ENCODE peak calls at places on chromosomes 7 and 10, in four cellular contexts. F, C, Q and G are unnamed samples.

GRCh38 chr10:133245439-133246235 is 8.0 kb downstream of the VENTX start:
- DNase-seq in Q (no peak), C (no peak), F (no peak), G (peak)

GRCh38 chr10:122258136-122259074 is 12.7 kb upstream of the BTBD16 start:
- DNase-seq in F (no peak), Q (no peak), C (no peak), G (no peak)

GRCh38 chr7:47568569-47568968 is 13.3 kb downstream of the TNS3 start:
- DNase-seq in Q (peak), F (no peak), C (no peak), G (no peak)

GRCh38 chr10:74542077-74542476 is 284.3 kb upstream of the KAT6B start:
- DNase-seq in Q (no peak), C (no peak), F (no peak), G (no peak)

GRCh38 chr7:28882896-28883470 is 75.1 kb downstream of the TRIL start:
- DNase-seq in C (no peak), F (no peak), Q (no peak), G (no peak)

GRCh38 chr10:126588024-126588423 is 82.5 kb downstream of the C10orf90 start:
- DNase-seq in C (no peak), F (no peak), Q (no peak), G (no peak)

GRCh38 chr7:117673839-117674238 is 194.0 kb downstream of the CFTR start:
- DNase-seq in Q (peak), F (no peak), C (no peak), G (no peak)

GRCh38 chr10:122487231-122487765 is 25.9 kb downstream of the HTRA1 start:
- DNase-seq in Q (no peak), F (no peak), C (no peak), G (no peak)

GRCh38 chr7:144834516-144835165 is 1.2 kb downstream of the TPK1 start:
- DNase-seq in F (peak), Q (peak), C (no peak), G (peak)

GRCh38 chr7:604038-604883 is 84.6 kb upstream of the PDGFA start:
- DNase-seq in Q (no peak), F (peak), C (no peak), G (peak)

GRCh38 chr10:33139191-33139646 is 181.2 kb upstream of the ITGB1 start:
- DNase-seq in F (no peak), Q (no peak), C (no peak), G (no peak)

GRCh38 chr7:12722720-12723241 is 35.3 kb downstream of the ARL4A start:
- DNase-seq in F (no peak), Q (no peak), C (no peak), G (peak)
- TF ChIP-seq NRF1 in F (no peak), Q (no peak), C (no peak), G (no peak)

DNA sequence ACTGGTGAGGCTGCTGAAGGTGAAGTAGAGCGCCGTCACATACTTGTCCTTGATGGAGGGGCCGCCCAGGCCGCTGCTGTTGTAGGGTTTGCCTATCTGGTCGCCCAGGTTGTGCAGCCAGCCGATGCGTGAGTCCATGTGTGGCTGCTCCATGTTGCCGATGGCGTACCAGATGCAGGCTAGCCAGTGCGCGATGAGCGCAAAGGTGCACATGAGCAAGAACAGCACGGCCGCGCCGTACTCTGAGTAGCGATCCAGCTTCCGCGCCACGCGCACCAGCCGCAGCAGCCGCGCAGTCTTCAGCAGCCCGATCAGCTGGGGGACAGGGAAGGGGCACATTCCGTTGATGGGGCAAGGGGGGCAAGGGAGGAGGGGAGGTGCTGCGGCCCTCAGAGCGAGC is 26.6 kb downstream of the KCNH2 start:
- DNase-seq in Q (no peak), F (no peak), C (no peak), G (no peak)
- TF ChIP-seq NRF1 in Q (no peak), F (no peak), C (no peak), G (no peak)

GRCh38 chr7:50837965-50838364 is 55.3 kb upstream of the GRB10 start:
- DNase-seq in Q (no peak), C (no peak), F (no peak), G (no peak)
- TF ChIP-seq NRF1 in Q (no peak), C (no peak), F (no peak), G (no peak)

GRCh38 chr10:24381235-24382010 is 172.5 kb downstream of the KIAA1217 start:
- DNase-seq in F (no peak), Q (no peak), C (no peak), G (no peak)

GRCh38 chr10:24382596-24382978 is 173.6 kb downstream of the KIAA1217 start:
- DNase-seq in C (no peak), Q (no peak), F (no peak), G (no peak)

GRCh38 chr10:24383681-24384106 is 174.8 kb downstream of the KIAA1217 start:
- DNase-seq in C (peak), F (peak), Q (peak), G (peak)

GRCh38 chr10:24382045-24382444 is 173.1 kb downstream of the KIAA1217 start:
- DNase-seq in Q (no peak), C (no peak), F (no peak), G (no peak)

GRCh38 chr10:24382979-24383663 is 174.2 kb downstream of the KIAA1217 start:
- DNase-seq in F (no peak), Q (no peak), C (no peak), G (no peak)
- TF ChIP-seq NRF1 in F (no peak), Q (no peak), C (no peak), G (no peak)

GRCh38 chr10:58742141-58742540 is 229.5 kb downstream of the BICC1 start:
- DNase-seq in C (no peak), Q (no peak), F (no peak), G (no peak)

GRCh38 chr10:58741673-58742072 is 229.0 kb downstream of the BICC1 start:
- DNase-seq in F (no peak), Q (no peak), C (no peak), G (no peak)

GRCh38 chr10:58740620-58741369 is 228.1 kb downstream of the BICC1 start:
- DNase-seq in Q (no peak), F (no peak), C (no peak), G (no peak)

GRCh38 chr10:58746470-58747185 is 234.0 kb downstream of the BICC1 start:
- DNase-seq in F (no peak), C (no peak), Q (no peak), G (no peak)

DNA sequence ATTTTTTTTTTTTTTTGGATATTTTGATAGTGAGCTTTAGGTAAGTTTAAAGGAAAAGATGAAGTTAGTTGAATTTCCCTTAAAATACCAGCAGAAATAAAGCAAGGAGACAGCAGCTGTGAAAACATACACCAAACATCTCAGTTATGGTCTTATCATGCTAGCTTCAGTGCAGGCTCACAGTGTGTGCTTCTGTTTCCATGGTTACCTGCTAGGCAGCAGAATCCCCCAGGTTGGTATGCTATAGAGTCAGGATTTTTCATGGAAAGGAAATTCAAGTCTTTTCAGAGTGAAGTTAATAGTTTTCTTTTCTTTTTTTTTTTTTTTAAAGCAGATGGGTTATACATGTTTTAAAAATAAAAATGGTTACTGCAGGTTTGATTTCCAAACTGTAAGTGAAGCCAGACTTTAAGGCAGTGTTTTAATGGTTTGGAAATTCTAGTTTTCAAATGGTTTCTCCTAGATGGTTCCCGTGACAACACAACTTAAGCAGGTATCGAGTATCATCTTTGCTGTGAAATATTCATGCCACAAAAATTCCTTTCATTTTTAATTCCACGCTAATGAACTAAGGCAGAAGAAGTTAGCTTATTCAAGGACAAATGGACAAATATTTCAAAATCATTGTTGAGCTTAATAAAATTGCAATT is 230.9 kb downstream of the BICC1 start:
- DNase-seq in Q (peak), C (no peak), F (no peak), G (no peak)
- TF ChIP-seq NRF1 in Q (no peak), C (no peak), F (no peak), G (no peak)

DNA sequence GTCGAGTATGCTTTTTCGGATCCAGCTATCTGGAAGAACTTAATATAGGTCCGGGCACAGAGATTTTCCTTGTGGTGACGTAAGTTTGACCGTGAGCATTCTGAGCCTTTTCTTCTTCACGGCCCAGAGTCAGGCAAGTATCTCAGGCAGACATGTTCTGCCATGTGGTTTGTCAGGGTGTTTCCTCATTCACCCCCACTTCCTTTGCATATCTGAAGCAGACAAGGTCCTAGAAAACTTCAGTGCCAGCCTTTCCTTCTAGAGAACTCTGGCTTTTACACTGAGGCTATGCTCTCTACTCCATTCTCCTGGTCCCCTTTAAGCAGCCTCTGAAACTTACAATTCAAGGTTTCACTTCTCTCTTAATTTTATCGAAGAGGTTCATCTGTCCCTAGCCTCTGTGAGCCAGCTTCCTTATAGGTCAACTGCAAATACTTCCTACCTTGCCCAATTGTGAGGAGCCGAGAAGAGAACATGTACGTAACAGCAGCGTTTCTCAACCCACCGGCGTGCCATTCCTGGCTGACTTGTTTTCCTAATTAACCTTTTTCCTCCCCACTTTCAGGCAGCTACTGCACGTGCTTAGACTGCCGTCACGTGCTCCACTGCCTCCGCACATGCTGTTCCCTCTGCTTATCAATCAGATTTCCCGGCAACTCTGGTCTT is 47.3 kb downstream of the CDCA7L start:
- DNase-seq in C (no peak), F (peak), Q (no peak), G (no peak)
- TF ChIP-seq NRF1 in C (no peak), F (no peak), Q (no peak), G (no peak)